ENCODE peak calls at places on chromosomes 12 and 14, in four cellular contexts. C is keratinocyte, I is endothelial cell of umbilical vein, U is hepatocyte. X is an unnamed sample. For H3K9me3, the result is how much of the 10 kb centered on the place peaks cover.

GRCh38 chr12:68896881-68897540 is 36.0 kb downstream of the CPM start:
- DNase-seq in U (no peak), I (no peak), C (no peak), X (no peak)

GRCh38 chr12:63150255-63151060 is 543 bp downstream of the AVPR1A start:
- DNase-seq in U (peak), I (no peak), C (no peak), X (no peak)

GRCh38 chr14:73760598-73761586 is 46.7 kb upstream of the PNMA1 start:
- DNase-seq in U (no peak), C (no peak), I (no peak), X (no peak)

GRCh38 chr12:57772429-57773322 is at the start of gene EEF1AKMT3:
- DNase-seq in C (no peak), U (peak), I (peak), X (peak)

GRCh38 chr12:14327717-14328116 is 37.8 kb upstream of the ATF7IP start:
- DNase-seq in U (no peak), C (no peak), I (no peak), X (peak)

GRCh38 chr12:112937741-112938719 is at the start of gene OAS3:
- DNase-seq in U (peak), I (peak), C (peak), X (peak)

GRCh38 chr14:23300687-23301223 is 1.9 kb downstream of the PPP1R3E start:
- DNase-seq in I (peak), U (peak), C (no peak), X (no peak)

GRCh38 chr12:57242329-57242690 is 8.7 kb downstream of the STAC3 start:
- DNase-seq in I (no peak), C (no peak), U (no peak), X (no peak)

GRCh38 chr14:93231129-93231979 is 24.3 kb downstream of the UBR7 start:
- DNase-seq in U (no peak), I (peak), C (peak), X (peak)

GRCh38 chr14:63877594-63877993 is 24.8 kb downstream of the SYNE2 start:
- DNase-seq in U (no peak), C (no peak), I (no peak), X (no peak)

GRCh38 chr14:94598816-94599655 is 13.2 kb upstream of the SERPINA3 start:
- DNase-seq in I (peak), C (peak), U (peak), X (peak)

GRCh38 chr14:20606902-20607242 is 15.7 kb upstream of the RNASE12 start:
- DNase-seq in U (no peak), I (no peak), C (no peak), X (no peak)

GRCh38 chr14:69868363-69868963 is 10.8 kb upstream of the SMOC1 start:
- DNase-seq in C (no peak), I (no peak), U (no peak), X (no peak)

GRCh38 chr12:16984484-16984883 is 378.5 kb upstream of the LMO3 start:
- DNase-seq in C (no peak), U (no peak), I (no peak), X (no peak)

GRCh38 chr14:104887623-104888488 is 22.8 kb downstream of the CEP170B start:
- DNase-seq in I (no peak), U (no peak), C (no peak), X (no peak)

GRCh38 chr14:41403360-41403759 is 203.3 kb upstream of the LRFN5 start:
- DNase-seq in I (no peak), C (no peak), U (no peak), X (no peak)

GRCh38 chr14:99129211-99129696 is 142.7 kb downstream of the BCL11B start:
- DNase-seq in I (no peak), C (no peak), U (no peak), X (no peak)

GRCh38 chr12:104535383-104535782 is 78.6 kb downstream of the CHST11 start:
- DNase-seq in C (no peak), U (no peak), I (no peak), X (no peak)

GRCh38 chr12:64976131-64976530 is 145.0 kb downstream of the WIF1 start:
- DNase-seq in I (no peak), U (no peak), C (no peak), X (no peak)

GRCh38 chr12:89951694-89952060 is 243.0 kb upstream of the ATP2B1 start:
- DNase-seq in C (no peak), I (no peak), U (no peak), X (no peak)

GRCh38 chr12:131893605-131894312 is 663 bp upstream of the ULK1 start:
- DNase-seq in I (no peak), U (no peak), C (no peak), X (no peak)

GRCh38 chr14:95006479-95006878 is 150.8 kb downstream of the DICER1 start:
- DNase-seq in I (no peak), U (no peak), C (no peak), X (no peak)

GRCh38 chr12:45944771-45945170 is 45.6 kb downstream of the SCAF11 start:
- DNase-seq in U (no peak), I (no peak), C (no peak), X (peak)

GRCh38 chr14:53458368-53458814 is 305.3 kb upstream of the DDHD1 start:
- DNase-seq in C (peak), U (no peak), I (peak), X (peak)

GRCh38 chr12:106645074-106645421 is 62.2 kb downstream of the RFX4 start:
- DNase-seq in C (no peak), U (no peak), I (no peak), X (peak)

GRCh38 chr12:97875064-97875463 is 412.5 kb downstream of the RMST start:
- DNase-seq in U (peak), C (no peak), I (no peak), X (no peak)

GRCh38 chr12:119183942-119184695 is 5.4 kb downstream of the HSPB8 start:
- DNase-seq in I (no peak), C (no peak), U (no peak), X (no peak)

GRCh38 chr14:89141862-89142261 is 275.2 kb downstream of the FOXN3 start:
- DNase-seq in C (no peak), U (no peak), I (no peak), X (no peak)

GRCh38 chr14:34078117-34078743 is 127.4 kb upstream of the EGLN3 start:
- DNase-seq in C (no peak), U (peak), I (no peak), X (no peak)

GRCh38 chr12:1592444-1593231 is 1.7 kb downstream of the FBXL14 start:
- DNase-seq in C (no peak), I (no peak), U (peak), X (peak)
- H2AFZ ChIP-seq in C (no peak), I (no peak), U (no peak), X (no peak)

GRCh38 chr14:68526420-68527105 is 266.3 kb downstream of the ZFP36L1 start:
- DNase-seq in U (no peak), C (no peak), I (peak), X (peak)
- H3K9me3 ChIP-seq in U (under half), C (under half), I (under half), X (under half)

GRCh38 chr14:47676301-47676617 is 854 bp upstream of the MDGA2 start:
- DNase-seq in C (no peak), I (no peak), U (no peak), X (no peak)

GRCh38 chr14:47675239-47675488 is 241 bp downstream of the MDGA2 start:
- DNase-seq in I (no peak), U (no peak), C (no peak), X (no peak)

GRCh38 chr14:47674546-47675238 is 713 bp downstream of the MDGA2 start:
- DNase-seq in C (no peak), U (peak), I (no peak), X (no peak)

GRCh38 chr14:47674148-47674545 is 1.3 kb downstream of the MDGA2 start:
- DNase-seq in I (no peak), U (peak), C (no peak), X (peak)

GRCh38 chr14:47675489-47676300 is at the start of gene MDGA2:
- DNase-seq in U (peak), C (no peak), I (no peak), X (peak)
- TF ChIP-seq EZH2 in U (peak), C (peak), I (no peak), X (no peak)

GRCh38 chr12:91744613-91745012 is 401.0 kb downstream of the BTG1 start:
- DNase-seq in I (no peak), C (no peak), U (no peak), X (no peak)
- H2AFZ ChIP-seq in I (no peak), C (no peak), U (no peak), X (no peak)

DNA sequence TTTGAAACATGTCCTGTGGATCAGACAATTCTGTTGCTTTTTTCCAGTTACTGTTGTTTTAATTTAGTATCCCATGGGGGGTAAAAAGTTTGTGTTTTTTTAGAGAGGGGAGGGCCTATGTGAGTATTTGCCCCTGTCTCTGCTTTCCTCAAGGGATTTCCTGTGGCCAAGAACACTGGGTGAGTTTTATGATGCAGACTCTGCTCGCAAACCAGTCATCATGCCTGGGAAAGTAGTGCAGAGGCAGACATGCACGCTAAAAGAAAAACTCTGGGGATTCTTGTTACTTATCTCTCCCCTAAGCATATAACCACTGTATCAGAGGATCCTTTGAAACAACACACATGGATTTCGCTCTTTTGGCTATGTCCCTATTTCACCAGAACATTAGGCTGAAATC is 1845.7 kb upstream of the SEL1L start:
- DNase-seq in C (no peak), U (no peak), I (no peak), X (no peak)
- H3K9me3 ChIP-seq in C (under half), U (under half), I (under half), X (under half)

DNA sequence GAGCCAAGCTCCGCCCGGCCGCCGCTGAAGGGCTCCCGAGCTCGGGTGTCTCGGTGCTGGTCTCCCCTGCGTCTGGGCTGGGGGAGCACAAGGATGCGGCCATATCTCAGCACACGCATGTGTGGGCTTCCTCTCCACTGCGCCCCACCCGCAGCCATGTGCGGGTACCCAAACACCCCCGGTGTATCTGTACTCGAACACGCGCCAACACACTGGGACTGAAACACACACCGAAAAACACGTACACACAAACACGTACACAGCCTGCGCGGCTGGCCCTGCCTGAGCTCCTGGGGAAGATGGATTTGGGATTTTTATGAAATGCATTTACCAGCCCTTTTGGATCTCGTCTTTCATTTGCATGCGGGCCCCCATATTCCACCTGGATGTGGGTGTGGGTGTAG is 897 bp upstream of the TBX3 start:
- DNase-seq in I (no peak), C (no peak), U (no peak), X (no peak)
- TF ChIP-seq EZH2 in I (peak), C (no peak), U (no peak), X (no peak)

DNA sequence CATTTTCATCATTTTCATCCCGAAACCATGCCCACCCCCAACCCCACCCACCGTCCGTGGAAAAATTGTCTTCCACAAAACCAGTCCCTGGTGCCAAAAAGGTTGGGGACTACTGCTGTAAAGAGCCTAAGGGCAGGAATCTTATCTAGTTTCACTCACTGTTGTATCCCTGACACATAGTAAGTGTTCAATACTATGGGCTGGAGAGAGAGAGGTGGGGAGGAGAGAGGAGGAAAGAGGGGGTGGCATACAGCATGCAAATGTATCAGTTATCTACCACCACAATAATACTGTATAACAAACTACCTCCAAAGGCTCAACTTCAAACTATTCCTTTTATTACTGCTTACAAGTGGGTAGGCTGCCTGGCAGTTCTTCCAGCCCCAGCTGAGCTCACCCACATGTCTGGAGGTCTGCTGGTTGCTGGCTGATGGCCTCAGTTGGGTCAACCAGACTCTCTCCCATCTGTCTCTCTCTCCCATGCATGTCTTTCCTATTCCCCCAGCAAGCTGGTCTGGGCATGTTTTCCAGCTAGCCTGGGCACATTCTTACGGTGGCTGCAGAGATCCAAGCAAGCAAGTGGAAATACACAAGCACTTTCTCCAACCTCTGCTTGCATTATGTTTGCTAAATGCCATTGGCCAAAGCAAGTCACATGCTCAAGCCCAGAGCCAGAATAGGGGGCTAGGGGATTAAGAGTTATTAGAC is 31.7 kb upstream of the FICD start:
- DNase-seq in U (no peak), I (no peak), C (peak), X (no peak)
- H2AFZ ChIP-seq in U (no peak), I (no peak), C (peak), X (no peak)

DNA sequence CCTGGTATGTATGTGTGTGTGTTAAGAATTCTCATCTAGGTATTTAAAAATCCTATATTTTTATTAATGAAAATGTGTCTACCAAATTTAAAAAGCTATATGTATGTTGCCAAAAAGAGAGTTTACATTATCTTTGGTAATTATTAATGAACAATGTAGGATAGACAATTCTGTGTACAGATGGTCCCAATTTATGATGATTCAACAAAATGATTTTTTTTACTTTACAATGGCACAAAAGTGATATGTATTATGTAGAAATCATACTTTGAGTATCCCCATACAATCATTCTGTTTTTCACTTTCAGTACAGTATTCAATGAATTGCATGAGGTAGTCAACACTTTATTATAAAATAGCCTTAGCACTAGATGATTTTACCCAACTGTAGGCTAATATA is 39.4 kb downstream of the IRAK3 start:
- DNase-seq in I (no peak), U (no peak), C (no peak), X (no peak)
- H3K9me3 ChIP-seq in I (under half), U (under half), C (under half), X (under half)

X was measured in fibroblast of lung.